ENCODE peak calls at places on chromosome 15, in five cellular contexts. One of them, this sample, is unnamed.

GRCh38 chr15:90838066-90838465 is 30.3 kb upstream of the FURIN start:
- DNase-seq in GM12878: no peak
- DNase-seq in HepG2: no peak
- DNase-seq in SK-N-SH: no peak
- DNase-seq in K562: no peak
- DNase-seq in this sample: no peak

GRCh38 chr15:26970712-26971210 is at the start of gene GABRG3:
- DNase-seq in SK-N-SH: peak
- DNase-seq in GM12878: no peak
- DNase-seq in HepG2: no peak
- DNase-seq in K562: no peak
- DNase-seq in this sample: no peak

GRCh38 chr15:33852570-33852969 is 115.7 kb upstream of the CHRM5 start:
- DNase-seq in SK-N-SH: no peak
- DNase-seq in K562: no peak
- DNase-seq in GM12878: no peak
- DNase-seq in HepG2: no peak
- DNase-seq in this sample: no peak

GRCh38 chr15:41640985-41641384 is 19.2 kb upstream of the MGA start:
- DNase-seq in GM12878: no peak
- DNase-seq in K562: no peak
- DNase-seq in HepG2: no peak
- DNase-seq in SK-N-SH: no peak
- DNase-seq in this sample: no peak

GRCh38 chr15:56608140-56608778 is 125.0 kb downstream of the ZNF280D start:
- DNase-seq in HepG2: no peak
- DNase-seq in GM12878: peak
- DNase-seq in K562: no peak
- DNase-seq in SK-N-SH: no peak
- DNase-seq in this sample: no peak

GRCh38 chr15:57310876-57311275 is 65.4 kb upstream of the CGNL1 start:
- DNase-seq in K562: no peak
- DNase-seq in HepG2: no peak
- DNase-seq in GM12878: no peak
- DNase-seq in SK-N-SH: no peak
- DNase-seq in this sample: no peak

GRCh38 chr15:101651753-101652097 is 456 bp downstream of the TM2D3 start:
- DNase-seq in HepG2: peak
- DNase-seq in SK-N-SH: no peak
- DNase-seq in GM12878: no peak
- DNase-seq in K562: peak
- DNase-seq in this sample: no peak

GRCh38 chr15:83549563-83549962 is 102.4 kb downstream of the SH3GL3 start:
- DNase-seq in HepG2: no peak
- DNase-seq in K562: no peak
- DNase-seq in GM12878: no peak
- DNase-seq in SK-N-SH: no peak
- DNase-seq in this sample: no peak

GRCh38 chr15:62588930-62589655 is 424.0 kb upstream of the C2CD4B start:
- DNase-seq in K562: no peak
- DNase-seq in GM12878: no peak
- DNase-seq in HepG2: no peak
- DNase-seq in SK-N-SH: peak
- DNase-seq in this sample: no peak

GRCh38 chr15:31384568-31384967 is 57.9 kb downstream of the KLF13 start:
- DNase-seq in HepG2: no peak
- DNase-seq in K562: no peak
- DNase-seq in GM12878: no peak
- DNase-seq in SK-N-SH: no peak
- DNase-seq in this sample: no peak

GRCh38 chr15:29449136-29449535 is 179.5 kb upstream of the NSMCE3 start:
- DNase-seq in K562: peak
- DNase-seq in HepG2: no peak
- DNase-seq in GM12878: no peak
- DNase-seq in SK-N-SH: no peak
- DNase-seq in this sample: no peak

GRCh38 chr15:85582076-85582718 is 201.8 kb downstream of the AKAP13 start:
- DNase-seq in GM12878: peak
- DNase-seq in K562: no peak
- DNase-seq in HepG2: no peak
- DNase-seq in SK-N-SH: no peak
- DNase-seq in this sample: no peak

GRCh38 chr15:85579011-85579701 is 198.8 kb downstream of the AKAP13 start:
- DNase-seq in K562: no peak
- DNase-seq in SK-N-SH: no peak
- DNase-seq in GM12878: no peak
- DNase-seq in HepG2: no peak
- DNase-seq in this sample: no peak

GRCh38 chr15:85579957-85580694 is 199.7 kb downstream of the AKAP13 start:
- DNase-seq in K562: no peak
- DNase-seq in HepG2: no peak
- DNase-seq in GM12878: no peak
- DNase-seq in SK-N-SH: no peak
- DNase-seq in this sample: no peak

GRCh38 chr15:85581495-85581894 is 201.1 kb downstream of the AKAP13 start:
- DNase-seq in HepG2: no peak
- DNase-seq in K562: no peak
- DNase-seq in GM12878: no peak
- DNase-seq in SK-N-SH: no peak
- DNase-seq in this sample: no peak

DNA sequence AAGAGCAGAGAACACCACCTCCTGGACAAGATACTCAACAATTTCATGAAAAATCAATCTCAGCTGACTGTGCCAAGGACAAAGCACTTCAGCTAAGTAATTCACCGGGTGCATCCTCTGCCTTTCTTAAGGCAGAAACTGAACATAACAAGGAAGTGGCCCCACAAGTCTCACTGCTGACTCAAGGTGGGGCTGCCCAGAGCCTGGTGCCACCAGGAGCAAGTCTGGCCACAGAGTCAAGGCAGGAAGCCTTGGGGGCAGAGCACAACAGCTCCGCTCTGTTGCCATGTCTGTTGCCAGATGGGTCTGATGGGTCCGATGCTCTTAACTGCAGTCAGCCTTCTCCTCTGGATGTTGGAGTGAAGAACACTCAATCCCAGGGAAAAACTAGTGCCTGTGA is 200.5 kb downstream of the AKAP13 start:
- DNase-seq in HepG2: no peak
- DNase-seq in K562: no peak
- DNase-seq in SK-N-SH: no peak
- DNase-seq in GM12878: no peak
- DNase-seq in this sample: no peak
- TF ChIP-seq REST in HepG2: no peak
- TF ChIP-seq REST in K562: no peak
- TF ChIP-seq REST in SK-N-SH: no peak
- TF ChIP-seq REST in GM12878: no peak
- TF ChIP-seq REST in this sample: no peak

DNA sequence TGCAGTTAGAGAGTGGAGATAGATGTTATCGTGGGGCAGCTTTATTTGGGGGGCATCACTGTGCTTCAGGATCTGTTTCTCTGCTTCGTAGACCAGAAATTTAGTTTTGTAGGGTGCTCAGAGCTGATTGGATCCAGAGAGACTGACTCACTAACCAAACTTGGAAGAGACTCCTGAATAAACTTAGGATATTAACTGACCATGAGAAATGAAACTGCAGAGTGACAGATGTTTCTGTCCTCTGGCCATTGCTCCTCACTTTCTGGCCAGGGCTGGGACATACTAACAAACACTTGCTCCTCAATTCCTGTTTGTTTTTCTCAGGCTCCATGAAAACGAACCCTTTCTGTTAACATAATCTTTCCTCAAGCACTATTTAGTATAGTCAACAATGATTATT is 4.3 kb downstream of the ZNF592 start:
- DNase-seq in HepG2: peak
- DNase-seq in SK-N-SH: no peak
- DNase-seq in K562: no peak
- DNase-seq in GM12878: no peak
- DNase-seq in this sample: no peak
- H3K9ac ChIP-seq in HepG2: peak
- H3K9ac ChIP-seq in SK-N-SH: no peak
- H3K9ac ChIP-seq in K562: no peak
- H3K9ac ChIP-seq in GM12878: no peak
- H3K9ac ChIP-seq in this sample: no peak

DNA sequence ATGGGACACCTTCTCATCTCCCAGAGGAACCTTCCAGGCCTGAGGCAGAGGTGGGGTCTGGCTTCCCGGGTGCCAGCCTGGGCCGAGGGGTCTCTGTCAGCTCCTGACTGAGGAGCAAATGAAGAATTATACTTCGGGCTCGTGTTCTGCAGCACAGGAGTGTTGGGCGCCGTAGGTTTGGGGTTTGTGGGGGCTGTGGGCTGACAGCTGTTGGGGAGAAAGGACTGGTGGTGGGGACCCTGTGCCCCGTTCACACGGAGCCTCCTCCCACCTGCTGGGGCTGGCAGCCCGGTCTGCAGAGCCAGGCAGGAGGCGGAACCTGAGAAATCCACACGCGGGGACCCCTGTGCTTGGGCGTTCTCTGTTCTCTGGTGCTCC is 59.7 kb downstream of the ADAMTS7 start:
- DNase-seq in GM12878: no peak
- DNase-seq in HepG2: no peak
- DNase-seq in SK-N-SH: no peak
- DNase-seq in K562: no peak
- DNase-seq in this sample: no peak
- TF ChIP-seq REST in GM12878: no peak
- TF ChIP-seq REST in HepG2: no peak
- TF ChIP-seq REST in SK-N-SH: no peak
- TF ChIP-seq REST in K562: no peak
- TF ChIP-seq REST in this sample: no peak

DNA sequence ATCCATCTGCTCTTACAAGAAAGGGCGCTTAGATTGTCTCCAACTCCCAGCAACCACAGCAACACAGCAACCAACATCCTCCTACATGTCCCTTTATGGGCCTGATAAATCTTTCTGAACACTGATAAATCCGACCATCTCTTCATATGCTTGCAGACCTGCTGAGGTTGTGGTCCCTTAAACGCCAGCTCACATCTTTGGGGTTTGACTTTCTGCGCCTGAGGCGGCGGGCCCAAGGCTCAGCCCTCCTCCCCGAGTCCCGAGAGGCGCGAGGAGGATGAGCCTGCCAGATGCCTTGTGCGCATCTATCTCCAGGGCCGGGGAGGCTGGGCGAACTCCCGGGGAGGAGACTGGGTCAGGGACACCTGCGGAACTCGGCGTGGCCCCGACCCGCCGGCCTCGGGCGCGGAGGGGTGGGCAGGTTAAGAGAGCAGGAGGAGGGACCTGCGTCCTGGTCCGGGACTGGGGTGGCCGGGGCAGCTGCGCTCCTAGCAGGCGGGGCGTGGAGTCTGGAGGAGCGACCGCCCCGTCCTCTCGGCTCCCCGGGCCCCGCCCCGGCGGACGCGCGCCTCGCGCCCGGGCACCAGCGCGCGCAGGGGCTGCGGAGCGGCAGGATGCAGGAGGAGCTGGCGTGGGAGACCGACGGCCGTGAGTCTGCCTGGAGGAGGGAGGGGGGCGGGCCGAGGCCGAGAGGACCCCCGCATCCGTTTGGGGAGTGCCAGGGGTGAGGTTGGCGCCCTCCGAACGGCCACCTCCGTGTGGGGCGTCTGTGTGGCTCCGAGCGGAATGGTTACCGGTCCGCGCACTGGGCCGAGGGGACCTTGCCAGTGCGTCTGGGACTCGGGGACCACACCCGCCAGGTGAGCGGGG is at the start of gene ANKDD1A:
- DNase-seq in K562: no peak
- DNase-seq in HepG2: no peak
- DNase-seq in SK-N-SH: peak
- DNase-seq in GM12878: no peak
- DNase-seq in this sample: peak
- H3K9ac ChIP-seq in K562: no peak
- H3K9ac ChIP-seq in HepG2: no peak
- H3K9ac ChIP-seq in SK-N-SH: peak
- H3K9ac ChIP-seq in GM12878: peak
- H3K9ac ChIP-seq in this sample: peak

DNA sequence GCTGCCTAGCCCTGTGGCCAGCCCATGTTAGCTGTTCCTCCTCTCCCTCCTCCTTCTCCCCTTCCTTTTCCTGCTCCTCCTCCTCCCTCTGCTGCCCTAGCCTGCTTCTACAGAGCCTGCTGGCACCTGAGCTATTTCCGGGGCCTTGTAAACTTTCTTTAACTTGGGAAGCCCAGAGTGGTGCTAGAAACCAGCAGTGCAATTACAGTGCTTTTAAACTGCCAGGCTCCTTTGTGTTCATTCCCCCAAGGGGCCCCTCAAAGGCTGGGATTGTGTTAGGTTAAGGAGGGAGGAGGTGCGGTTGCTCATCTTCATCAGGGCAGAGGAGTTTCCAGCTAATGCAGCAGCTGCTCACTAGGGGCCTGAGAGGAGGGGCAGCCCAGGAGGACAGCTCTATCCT is 70.8 kb downstream of the MRPL46 start:
- DNase-seq in K562: no peak
- DNase-seq in HepG2: no peak
- DNase-seq in SK-N-SH: no peak
- DNase-seq in GM12878: no peak
- DNase-seq in this sample: no peak
- TF ChIP-seq REST in K562: no peak
- TF ChIP-seq REST in HepG2: no peak
- TF ChIP-seq REST in SK-N-SH: no peak
- TF ChIP-seq REST in GM12878: no peak
- TF ChIP-seq REST in this sample: no peak

GRCh38 chr15:85792102-85792731 is 2.5 kb downstream of the KLHL25 start:
- DNase-seq in SK-N-SH: no peak
- DNase-seq in K562: no peak
- DNase-seq in GM12878: no peak
- DNase-seq in HepG2: no peak
- DNase-seq in this sample: no peak

GRCh38 chr15:85795320-85795668 is 569 bp upstream of the KLHL25 start:
- DNase-seq in SK-N-SH: no peak
- DNase-seq in HepG2: no peak
- DNase-seq in GM12878: no peak
- DNase-seq in K562: no peak
- DNase-seq in this sample: no peak

GRCh38 chr15:85794598-85795319 is at the start of gene KLHL25:
- DNase-seq in SK-N-SH: peak
- DNase-seq in K562: peak
- DNase-seq in GM12878: peak
- DNase-seq in HepG2: peak
- DNase-seq in this sample: peak

GRCh38 chr15:85793641-85794597 is 806 bp downstream of the KLHL25 start:
- DNase-seq in K562: peak
- DNase-seq in GM12878: no peak
- DNase-seq in HepG2: peak
- DNase-seq in SK-N-SH: peak
- DNase-seq in this sample: no peak

GRCh38 chr15:85792872-85793621 is 1.7 kb downstream of the KLHL25 start:
- DNase-seq in GM12878: no peak
- DNase-seq in HepG2: no peak
- DNase-seq in SK-N-SH: no peak
- DNase-seq in K562: no peak
- DNase-seq in this sample: no peak
- H3K9ac ChIP-seq in GM12878: peak
- H3K9ac ChIP-seq in HepG2: peak
- H3K9ac ChIP-seq in SK-N-SH: peak
- H3K9ac ChIP-seq in K562: no peak
- H3K9ac ChIP-seq in this sample: peak

DNA sequence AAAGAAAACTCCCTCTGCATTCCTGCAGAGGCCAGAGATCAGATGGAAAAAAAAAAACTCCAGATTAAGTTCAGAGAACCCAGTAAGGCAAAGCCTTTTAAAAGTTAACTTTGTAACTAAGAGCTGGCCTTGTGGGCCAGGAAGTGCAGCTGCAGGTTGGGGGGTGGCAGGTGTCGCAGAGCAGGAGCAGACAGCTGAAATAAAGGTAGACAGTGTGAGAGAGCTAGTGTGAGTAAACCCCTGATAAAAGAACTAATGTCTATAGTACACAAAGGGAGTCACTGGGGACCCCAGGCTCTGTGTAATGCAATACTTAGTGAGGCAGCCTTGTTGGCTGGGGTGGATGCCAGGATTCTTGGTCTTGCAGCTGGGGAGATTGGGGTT is 42.1 kb downstream of the PPCDC start:
- DNase-seq in GM12878: no peak
- DNase-seq in HepG2: peak
- DNase-seq in SK-N-SH: no peak
- DNase-seq in K562: no peak
- DNase-seq in this sample: no peak
- TF ChIP-seq REST in GM12878: no peak
- TF ChIP-seq REST in HepG2: no peak
- TF ChIP-seq REST in SK-N-SH: no peak
- TF ChIP-seq REST in K562: no peak
- TF ChIP-seq REST in this sample: no peak

This sample was measured in HCT116.